ENCODE peak calls at places on chromosomes 4 and X, in ten cellular contexts. U is pancreas, E is fibroblast of lung, G is foreskin keratinocyte, O is uterus, F is psoas muscle, M is heart right ventricle, S is PC-3, P is ovary, H is colonic mucosa. Q is an unnamed sample. For H3K4me1, the result is how much of the 10 kb centered on the place peaks cover.

GRCh38 chrX:68989865-68990606 is 161.2 kb downstream of the EFNB1 start:
- DNase-seq in F (no peak), G (no peak), P (no peak), E (peak), U (peak), H (no peak), O (peak), M (peak), S (no peak), Q (no peak)

GRCh38 chr4:109303141-109303499 is 662 bp upstream of the COL25A1 start:
- DNase-seq in E (peak), O (peak), F (no peak), P (peak), H (no peak), G (peak), S (no peak), M (no peak), U (no peak), Q (no peak)

GRCh38 chr4:64781737-64782326 is 372.6 kb upstream of the TECRL start:
- DNase-seq in E (peak), O (no peak), G (peak), F (no peak), P (no peak), U (no peak), M (no peak), H (no peak), S (peak), Q (no peak)

GRCh38 chr4:62118558-62118957 is 918.4 kb downstream of the ADGRL3 start:
- DNase-seq in U (no peak), E (no peak), M (no peak), P (no peak), F (no peak), S (no peak), H (no peak), G (no peak), O (no peak), Q (no peak)

GRCh38 chrX:14694631-14695030 is 165.3 kb downstream of the GLRA2 start:
- DNase-seq in U (no peak), M (no peak), F (no peak), G (no peak), S (peak), O (no peak), P (no peak), H (no peak), E (peak), Q (no peak)

GRCh38 chr4:37584087-37584486 is 102.1 kb downstream of the RELL1 start:
- DNase-seq in H (peak), E (no peak), G (no peak), M (no peak), S (no peak), P (no peak), F (no peak), O (no peak), U (no peak), Q (no peak)

GRCh38 chr4:24181005-24181404 is 291.2 kb upstream of the PPARGC1A start:
- DNase-seq in E (no peak), S (no peak), M (no peak), G (peak), F (no peak), O (no peak), H (no peak), U (no peak), P (no peak), Q (no peak)

GRCh38 chr4:78220283-78220682 is 163.2 kb downstream of the FRAS1 start:
- DNase-seq in M (no peak), S (peak), G (peak), P (no peak), H (no peak), U (no peak), F (no peak), E (no peak), O (no peak), Q (no peak)

GRCh38 chr4:3613980-3614730 is 81.9 kb upstream of the LRPAP1 start:
- DNase-seq in G (no peak), U (peak), H (no peak), E (no peak), O (peak), M (peak), P (no peak), S (no peak), F (no peak), Q (no peak)

GRCh38 chr4:143400082-143400481 is 63.4 kb downstream of the GAB1 start:
- DNase-seq in M (no peak), P (no peak), O (no peak), E (no peak), F (no peak), G (no peak), U (no peak), H (no peak), S (no peak), Q (no peak)

GRCh38 chrX:29318051-29318450 is 730.8 kb downstream of the IL1RAPL1 start:
- DNase-seq in M (no peak), E (peak), H (no peak), F (no peak), U (no peak), P (no peak), G (no peak), S (no peak), O (no peak), Q (no peak)

GRCh38 chr4:114924311-114924710 is 189.1 kb downstream of the NDST4 start:
- DNase-seq in F (no peak), M (no peak), P (no peak), S (no peak), E (no peak), O (no peak), G (no peak), H (no peak), U (no peak), Q (no peak)

GRCh38 chr4:140861359-140862181 is 105.4 kb upstream of the TBC1D9 start:
- DNase-seq in S (peak), M (no peak), H (peak), U (peak), F (peak), O (peak), P (peak), G (peak), E (peak), Q (no peak)

GRCh38 chr4:39528056-39528465 is 822 bp upstream of the UGDH start:
- DNase-seq in O (peak), P (no peak), H (peak), E (peak), U (peak), F (peak), M (no peak), S (peak), G (no peak), Q (no peak)

GRCh38 chr4:40377462-40378385 is 42.6 kb downstream of the CHRNA9 start:
- DNase-seq in U (no peak), E (peak), O (no peak), F (no peak), H (peak), S (no peak), P (no peak), G (peak), M (no peak), Q (no peak)

GRCh38 chr4:185734214-185734613 is 77.8 kb downstream of the SORBS2 start:
- DNase-seq in U (no peak), M (no peak), F (no peak), S (no peak), H (no peak), P (no peak), G (no peak), O (no peak), E (no peak), Q (no peak)

GRCh38 chrX:150352581-150352980 is 10.5 kb upstream of the MAMLD1 start:
- DNase-seq in S (peak), O (no peak), E (peak), H (peak), U (no peak), M (no peak), F (no peak), P (no peak), G (no peak), Q (no peak)

GRCh38 chr4:30822911-30823529 is 102.9 kb downstream of the PCDH7 start:
- DNase-seq in O (no peak), H (no peak), F (no peak), M (no peak), E (no peak), G (no peak), U (no peak), S (no peak), P (no peak), Q (no peak)

GRCh38 chr4:188018262-188018661 is 22.7 kb downstream of the ZFP42 start:
- DNase-seq in S (peak), E (no peak), F (no peak), P (no peak), G (peak), U (no peak), M (no peak), H (no peak), O (no peak), Q (no peak)

GRCh38 chr4:183201331-183201730 is 102.3 kb downstream of the WWC2 start:
- DNase-seq in O (no peak), S (peak), P (no peak), M (no peak), G (peak), E (peak), H (no peak), F (no peak), U (no peak), Q (no peak)

GRCh38 chrX:55007633-55008032 is 7.5 kb downstream of the APEX2 start:
- DNase-seq in O (peak), G (peak), F (no peak), H (peak), U (no peak), P (peak), E (peak), S (peak), M (no peak), Q (no peak)

GRCh38 chrX:45126158-45126557 is 74.5 kb downstream of the DIPK2B start:
- DNase-seq in M (no peak), F (no peak), H (no peak), O (no peak), P (no peak), E (no peak), U (no peak), S (no peak), G (no peak), Q (no peak)

GRCh38 chrX:45134303-45134702 is 66.4 kb downstream of the DIPK2B start:
- DNase-seq in F (no peak), G (no peak), E (no peak), H (no peak), P (no peak), S (no peak), O (peak), U (no peak), M (peak), Q (no peak)

GRCh38 chrX:45133465-45133864 is 67.2 kb downstream of the DIPK2B start:
- DNase-seq in S (no peak), P (no peak), E (no peak), G (no peak), O (no peak), F (no peak), M (no peak), H (no peak), U (no peak), Q (no peak)

GRCh38 chrX:45134775-45135174 is 65.9 kb downstream of the DIPK2B start:
- DNase-seq in U (no peak), H (no peak), S (no peak), F (no peak), M (no peak), E (no peak), P (no peak), O (no peak), G (no peak), Q (no peak)

GRCh38 chrX:45129055-45129454 is 71.6 kb downstream of the DIPK2B start:
- DNase-seq in P (no peak), H (no peak), G (no peak), M (no peak), E (no peak), U (no peak), S (no peak), F (no peak), O (no peak), Q (no peak)
- H3K4me1 ChIP-seq in P (under half), H (under half), G (under half), M (under half), E (under half), U (under half), S (under half), F (under half), O (under half), Q (under half)

DNA sequence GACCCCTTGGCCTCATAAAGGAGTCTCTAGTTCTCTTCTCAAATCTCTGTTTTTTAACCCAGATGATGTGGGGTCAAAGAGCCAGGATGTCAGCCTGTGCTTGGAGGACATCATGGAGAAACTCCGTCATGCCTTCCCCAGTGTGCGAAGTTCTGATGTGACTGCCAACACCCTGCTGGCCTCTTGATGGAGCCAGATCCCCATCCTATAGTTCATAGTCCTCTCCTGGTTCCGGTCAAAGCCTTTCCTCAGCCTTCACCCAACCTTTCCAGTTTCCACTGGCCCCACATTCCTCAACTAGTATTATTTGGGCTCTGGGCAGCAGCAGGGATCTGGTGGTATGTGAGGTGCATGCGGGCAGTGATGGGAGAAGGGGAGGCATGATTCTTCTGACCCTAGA is 30.7 kb downstream of the TAF7L start:
- DNase-seq in P (no peak), S (peak), E (peak), G (no peak), U (no peak), F (no peak), H (no peak), M (no peak), O (no peak), Q (no peak)
- TF ChIP-seq CTCF in P (no peak), S (peak), E (peak), G (peak), U (no peak), F (no peak), H (no peak), M (no peak), O (no peak), Q (no peak)

GRCh38 chrX:42975906-42976305 is 197.9 kb upstream of the PPP1R2C start:
- DNase-seq in S (no peak), U (no peak), G (no peak), F (no peak), H (no peak), P (no peak), E (no peak), M (no peak), O (no peak), Q (no peak)
- H3K4me1 ChIP-seq in S (under half), U (under half), G (under half), F (under half), H (under half), P (under half), E (under half), M (under half), O (under half), Q (under half)

GRCh38 chr4:10013722-10014121 is 7.6 kb downstream of the SLC2A9 start:
- DNase-seq in O (no peak), S (peak), G (peak), H (peak), F (no peak), U (no peak), E (peak), P (no peak), M (peak), Q (peak)

GRCh38 chr4:10017037-10017893 is 4.0 kb downstream of the SLC2A9 start:
- DNase-seq in S (no peak), M (no peak), P (no peak), G (no peak), O (no peak), F (no peak), U (no peak), H (no peak), E (no peak), Q (no peak)

GRCh38 chr4:10011885-10012284 is 9.4 kb downstream of the SLC2A9 start:
- DNase-seq in P (no peak), H (no peak), U (no peak), G (no peak), O (no peak), E (peak), F (no peak), S (no peak), M (no peak), Q (no peak)

GRCh38 chr4:10016169-10016568 is 5.1 kb downstream of the SLC2A9 start:
- DNase-seq in G (no peak), F (no peak), P (no peak), E (no peak), S (no peak), H (no peak), M (no peak), O (no peak), U (no peak), Q (no peak)

DNA sequence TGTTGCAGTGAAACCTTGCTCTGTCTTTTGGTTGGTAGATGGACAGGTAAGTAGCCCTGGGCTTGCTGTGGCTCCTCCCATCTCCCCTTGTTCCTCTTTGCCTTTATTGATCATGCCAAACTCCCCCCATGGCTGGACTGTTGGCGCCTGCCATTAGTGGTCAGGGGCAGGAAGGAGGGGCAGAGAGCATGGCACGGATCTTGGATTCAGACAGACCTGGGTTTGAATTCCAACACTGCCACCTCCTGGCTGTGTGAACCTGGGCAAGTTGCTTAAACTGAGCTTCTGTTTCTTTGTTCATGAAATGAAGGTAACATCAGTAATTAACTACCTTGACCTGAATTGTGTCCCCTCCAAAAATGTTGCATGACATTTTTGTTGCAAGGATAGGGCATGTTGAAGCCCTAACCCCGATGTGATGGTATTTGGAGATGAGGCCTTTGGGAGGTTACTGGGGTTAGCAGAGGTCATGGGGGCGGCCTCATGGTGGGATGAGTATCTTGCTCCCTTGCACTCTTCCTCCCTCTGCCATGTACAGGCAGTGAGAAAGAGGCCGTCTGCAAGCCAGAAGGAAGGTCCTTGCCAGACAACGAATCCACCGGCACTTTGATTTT is 6.0 kb downstream of the SLC2A9 start:
- DNase-seq in P (peak), O (no peak), U (no peak), E (peak), S (peak), G (peak), F (no peak), M (no peak), H (peak), Q (no peak)
- TF ChIP-seq CTCF in P (no peak), O (peak), U (peak), E (peak), S (peak), G (peak), F (peak), M (peak), H (peak), Q (peak)

GRCh38 chr4:118950929-118951570 is 62.4 kb downstream of the SYNPO2 start:
- DNase-seq in F (no peak), S (no peak), M (no peak), O (no peak), U (no peak), H (no peak), P (no peak), G (no peak), E (no peak), Q (no peak)
- H3K4me1 ChIP-seq in F (under half), S (under half), M (half or more), O (under half), U (under half), H (under half), P (under half), G (under half), E (under half), Q (under half)

GRCh38 chrX:154379569-154379951 is 465 bp downstream of the EMD start:
- DNase-seq in S (no peak), P (no peak), E (no peak), H (no peak), U (no peak), M (no peak), F (no peak), G (no peak), O (no peak), Q (no peak)

GRCh38 chrX:154380787-154381186 is 1.7 kb downstream of the EMD start:
- DNase-seq in P (no peak), M (no peak), U (no peak), S (no peak), E (no peak), F (no peak), H (no peak), G (no peak), O (no peak), Q (no peak)

GRCh38 chrX:154378059-154378798 is 866 bp upstream of the EMD start:
- DNase-seq in S (peak), P (peak), M (peak), G (no peak), F (peak), O (peak), U (peak), H (peak), E (peak), Q (peak)

GRCh38 chrX:154380153-154380552 is 1.1 kb downstream of the EMD start:
- DNase-seq in U (no peak), G (no peak), H (no peak), O (peak), E (no peak), F (no peak), P (peak), S (no peak), M (no peak), Q (no peak)

GRCh38 chrX:154378799-154379568 is at the start of gene EMD:
- DNase-seq in M (peak), U (peak), F (peak), G (peak), H (peak), S (peak), E (peak), P (peak), O (peak), Q (peak)
- TF ChIP-seq CTCF in M (peak), U (no peak), F (peak), G (no peak), H (no peak), S (no peak), E (no peak), P (no peak), O (peak), Q (no peak)

DNA sequence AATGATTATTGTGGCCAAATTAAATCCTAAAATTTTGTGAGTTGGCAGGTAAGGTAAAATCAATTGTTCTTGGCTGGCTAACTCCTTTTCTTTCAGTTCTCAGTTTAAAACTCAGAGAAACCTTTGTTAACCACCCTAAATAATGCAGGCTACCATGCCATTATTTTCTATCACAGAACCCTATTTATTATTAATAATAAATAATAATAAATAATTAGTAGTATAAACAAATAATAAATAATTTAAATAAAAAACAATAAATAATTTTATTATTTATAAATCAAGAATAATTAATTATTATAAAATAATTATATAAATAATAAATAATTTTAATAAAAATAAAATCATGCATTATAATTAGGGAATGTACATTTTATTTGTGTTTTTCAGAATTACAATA is 390.3 kb downstream of the ARHGAP24 start:
- DNase-seq in M (no peak), U (no peak), O (no peak), G (no peak), F (no peak), H (no peak), S (no peak), E (no peak), P (no peak), Q (no peak)
- H3K4me1 ChIP-seq in M (under half), U (under half), O (under half), G (under half), F (under half), H (under half), S (under half), E (under half), P (under half), Q (under half)